ENCODE peak calls at places on chromosomes 1 and 21, in eight cellular contexts. F is fibroblast of mammary gland, Z is ovary, S is K562, L is lower lobe of right lung, G is AG10803, W is astrocyte of the cerebellum, N is uterus. R is an unnamed sample.

GRCh38 chr1:61432616-61433388 is 292.1 kb downstream of the TM2D1 start:
- DNase-seq in W (no peak), F (no peak), G (no peak), Z (no peak), N (no peak), S (no peak), L (no peak), R (no peak)

GRCh38 chr1:109823543-109824348 is 60.0 kb upstream of the EPS8L3 start:
- DNase-seq in Z (peak), S (peak), G (peak), W (no peak), F (peak), L (no peak), N (peak), R (no peak)

GRCh38 chr1:230844561-230844960 is 23.8 kb downstream of the C1orf198 start:
- DNase-seq in N (no peak), S (no peak), F (no peak), W (no peak), Z (no peak), G (no peak), L (no peak), R (no peak)

GRCh38 chr1:205633421-205633976 is 1.7 kb upstream of the ELK4 start:
- DNase-seq in S (no peak), W (no peak), Z (no peak), F (peak), L (no peak), G (peak), N (no peak), R (peak)

GRCh38 chr1:205961970-205962820 is 18.9 kb upstream of the SLC26A9 start:
- DNase-seq in Z (no peak), G (no peak), N (no peak), L (peak), W (no peak), F (no peak), S (no peak), R (no peak)

GRCh38 chr1:46520063-46520911 is 30.7 kb downstream of the DMBX1 start:
- DNase-seq in L (no peak), W (peak), S (peak), F (peak), N (no peak), Z (no peak), G (peak), R (peak)

GRCh38 chr1:165137551-165138316 is 218.8 kb downstream of the LMX1A start:
- DNase-seq in S (no peak), W (no peak), F (no peak), N (no peak), L (no peak), G (no peak), Z (no peak), R (no peak)

GRCh38 chr1:165490175-165490574 is 45.2 kb upstream of the RXRG start:
- DNase-seq in Z (no peak), S (no peak), F (no peak), L (no peak), N (no peak), G (no peak), W (no peak), R (no peak)

GRCh38 chr1:179588425-179589024 is 3.1 kb upstream of the TDRD5 start:
- DNase-seq in F (no peak), G (no peak), W (no peak), N (no peak), S (no peak), Z (no peak), L (no peak), R (no peak)

DNA sequence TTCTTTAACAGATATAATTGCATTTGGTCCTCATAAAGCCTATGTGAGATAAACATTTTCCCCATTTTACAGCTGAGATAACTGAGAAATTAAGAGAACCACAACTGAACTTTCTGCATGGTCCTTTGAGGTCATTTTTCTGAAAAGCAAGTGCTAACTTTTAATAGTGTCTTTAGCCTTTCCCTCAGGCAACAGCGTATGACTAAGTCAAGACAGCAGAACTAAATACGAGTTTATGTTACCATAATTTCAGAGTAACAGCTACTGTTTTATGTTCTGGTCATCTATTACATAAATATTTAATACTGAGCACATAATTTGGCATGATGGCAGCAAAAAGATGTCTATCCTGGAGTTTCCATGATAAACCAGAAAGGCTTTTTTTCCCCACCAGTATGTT is 95.6 kb downstream of the OLFML2B start:
- DNase-seq in G (no peak), Z (no peak), F (no peak), N (no peak), L (no peak), W (no peak), S (no peak), R (no peak)
- TF ChIP-seq CTCF in G (no peak), Z (no peak), F (no peak), N (no peak), L (no peak), W (no peak), S (no peak), R (no peak)

GRCh38 chr1:149845416-149845815 is 54.0 kb upstream of the BOLA1 start:
- DNase-seq in F (no peak), L (no peak), G (no peak), N (no peak), Z (no peak), S (no peak), W (no peak), R (no peak)
- H3K4me3 ChIP-seq in F (no peak), L (no peak), G (no peak), N (no peak), Z (no peak), S (peak), W (no peak), R (no peak)

GRCh38 chr21:44618909-44619308 is 7.0 kb downstream of the KRTAP10-8 start:
- DNase-seq in Z (no peak), G (no peak), L (no peak), S (no peak), N (no peak), W (no peak), F (no peak), R (no peak)

GRCh38 chr21:44617071-44617501 is 5.2 kb downstream of the KRTAP10-8 start:
- DNase-seq in N (no peak), F (no peak), W (no peak), Z (no peak), S (no peak), G (no peak), L (no peak), R (no peak)

GRCh38 chr21:44619886-44620285 is 7.0 kb upstream of the KRTAP10-9 start:
- DNase-seq in Z (no peak), G (no peak), S (no peak), L (no peak), F (no peak), W (no peak), N (no peak), R (no peak)

GRCh38 chr21:44616591-44616926 is 4.7 kb downstream of the KRTAP10-8 start:
- DNase-seq in L (no peak), Z (no peak), G (no peak), N (no peak), S (no peak), F (no peak), W (no peak), R (no peak)

GRCh38 chr21:44618504-44618903 is 6.6 kb downstream of the KRTAP10-8 start:
- DNase-seq in N (no peak), S (no peak), L (peak), Z (no peak), G (peak), W (no peak), F (no peak), R (no peak)
- TF ChIP-seq CTCF in N (no peak), S (no peak), L (peak), Z (no peak), G (peak), W (no peak), F (no peak), R (peak)

GRCh38 chr1:68904472-68904871 is 407.6 kb upstream of the DEPDC1 start:
- DNase-seq in W (no peak), S (no peak), L (no peak), Z (no peak), F (peak), N (no peak), G (no peak), R (no peak)
- H3K4me3 ChIP-seq in W (no peak), S (no peak), L (no peak), Z (no peak), F (no peak), N (no peak), G (no peak), R (no peak)

GRCh38 chr21:35437941-35438340 is 388.8 kb upstream of the RUNX1 start:
- DNase-seq in F (no peak), L (no peak), N (no peak), S (no peak), G (no peak), W (no peak), Z (no peak), R (no peak)

GRCh38 chr21:35438643-35439404 is 389.7 kb upstream of the RUNX1 start:
- DNase-seq in S (no peak), F (no peak), L (no peak), Z (no peak), G (no peak), N (no peak), W (no peak), R (no peak)

GRCh38 chr21:35441868-35442582 is 392.9 kb upstream of the RUNX1 start:
- DNase-seq in S (no peak), L (no peak), N (no peak), Z (no peak), W (no peak), F (no peak), G (no peak), R (no peak)

GRCh38 chr21:35436899-35437298 is 387.8 kb upstream of the RUNX1 start:
- DNase-seq in Z (no peak), S (peak), G (no peak), W (no peak), N (no peak), F (no peak), L (no peak), R (no peak)
- TF ChIP-seq CTCF in Z (no peak), S (peak), G (no peak), W (no peak), N (no peak), F (no peak), L (no peak), R (peak)

GRCh38 chr1:7208647-7209180 is 423.5 kb downstream of the CAMTA1 start:
- DNase-seq in F (no peak), S (no peak), G (no peak), W (no peak), Z (no peak), L (no peak), N (no peak), R (no peak)

GRCh38 chr1:7209340-7209739 is 424.1 kb downstream of the CAMTA1 start:
- DNase-seq in N (no peak), W (no peak), F (no peak), L (no peak), Z (no peak), G (no peak), S (no peak), R (no peak)

DNA sequence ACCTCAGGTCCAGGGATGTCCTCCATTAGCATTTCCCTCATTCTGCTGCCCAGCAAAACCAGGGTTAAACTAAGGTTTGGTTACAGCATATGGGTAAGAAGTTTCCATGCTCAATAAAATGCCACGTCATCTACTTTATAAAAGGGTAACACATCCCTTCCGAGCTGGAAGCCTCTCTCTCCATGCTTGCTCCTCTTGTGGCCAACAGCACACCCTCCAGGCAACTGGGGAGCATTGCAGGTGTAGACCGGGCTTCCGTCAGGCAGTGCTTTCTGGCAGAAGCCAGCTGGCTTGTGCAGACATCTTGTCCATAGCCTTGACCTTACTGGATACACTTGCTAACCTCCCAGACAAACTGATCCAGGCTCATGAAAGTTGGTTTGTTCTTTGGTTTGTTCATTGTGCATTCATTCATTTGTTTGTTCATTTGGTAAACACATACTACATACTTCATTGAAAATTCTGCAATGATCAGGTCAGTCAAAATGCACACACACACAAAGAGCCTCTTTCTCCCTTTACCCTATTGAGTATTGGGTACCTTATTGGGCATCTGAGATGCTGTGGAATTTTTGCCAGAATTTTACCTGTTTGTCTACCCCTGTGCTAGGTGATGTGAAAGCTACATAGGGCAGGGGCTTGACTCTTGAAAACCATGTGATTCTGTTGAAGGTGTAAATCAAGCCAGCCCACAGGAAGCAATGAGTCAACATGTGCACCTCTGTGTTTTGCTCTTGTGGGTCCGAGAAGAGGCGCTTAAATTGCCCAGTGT is 422.8 kb downstream of the CAMTA1 start:
- DNase-seq in F (peak), N (no peak), S (peak), W (peak), L (no peak), Z (no peak), G (peak), R (peak)
- H3K4me3 ChIP-seq in F (no peak), N (no peak), S (no peak), W (no peak), L (no peak), Z (no peak), G (no peak), R (no peak)

GRCh38 chr1:47976267-47976666 is 20.9 kb downstream of the TRABD2B start:
- DNase-seq in N (no peak), F (no peak), Z (no peak), G (no peak), S (no peak), L (no peak), W (no peak), R (no peak)

GRCh38 chr1:47971385-47971784 is 25.8 kb downstream of the TRABD2B start:
- DNase-seq in F (no peak), L (no peak), W (no peak), S (no peak), Z (no peak), N (no peak), G (no peak), R (no peak)

GRCh38 chr1:47970882-47971281 is 26.3 kb downstream of the TRABD2B start:
- DNase-seq in G (no peak), L (no peak), W (no peak), Z (no peak), S (no peak), N (no peak), F (no peak), R (no peak)

GRCh38 chr1:47975302-47975921 is 21.8 kb downstream of the TRABD2B start:
- DNase-seq in F (no peak), S (no peak), L (no peak), Z (no peak), N (no peak), W (no peak), G (no peak), R (no peak)

DNA sequence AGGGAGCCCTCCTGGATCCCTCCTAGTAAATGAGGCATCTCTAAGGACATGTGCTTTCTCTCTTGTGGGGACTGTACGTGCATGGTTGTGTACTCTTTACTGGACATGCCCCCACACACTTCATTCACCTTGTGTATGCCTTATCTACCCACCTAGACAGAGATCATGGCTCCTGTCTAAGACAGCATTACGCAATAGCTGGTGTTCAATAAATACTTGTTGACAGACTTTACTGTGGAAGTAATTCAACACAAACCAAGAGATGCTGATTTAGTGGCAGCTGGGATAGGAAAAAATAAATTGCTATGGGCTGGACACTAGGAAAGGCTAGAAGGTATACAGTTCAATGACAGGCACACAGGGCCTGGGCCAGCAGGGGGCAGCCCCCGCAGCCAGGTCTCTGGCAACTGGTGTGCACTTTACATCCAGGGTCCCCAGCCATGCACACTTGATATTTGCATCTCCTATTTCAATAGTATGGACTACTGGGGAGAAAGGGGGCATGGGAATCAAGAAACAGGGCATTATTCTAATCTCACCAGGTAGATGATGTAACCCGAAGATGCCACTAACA is 24.2 kb downstream of the TRABD2B start:
- DNase-seq in W (no peak), L (no peak), N (no peak), Z (no peak), F (no peak), G (no peak), S (peak), R (no peak)
- TF ChIP-seq CTCF in W (peak), L (peak), N (no peak), Z (no peak), F (peak), G (peak), S (peak), R (peak)

GRCh38 chr1:235883261-235883927 is 16.7 kb upstream of the LYST start:
- DNase-seq in G (peak), L (peak), F (peak), S (no peak), N (peak), W (peak), Z (peak), R (peak)

GRCh38 chr1:235885654-235886238 is 19.0 kb upstream of the LYST start:
- DNase-seq in N (no peak), L (no peak), W (no peak), G (no peak), F (no peak), Z (no peak), S (no peak), R (no peak)

GRCh38 chr1:235878082-235878781 is 11.5 kb upstream of the LYST start:
- DNase-seq in W (no peak), G (no peak), Z (no peak), L (no peak), N (no peak), F (no peak), S (no peak), R (no peak)

GRCh38 chr1:235881930-235882700 is 15.4 kb upstream of the LYST start:
- DNase-seq in W (no peak), F (no peak), N (no peak), S (no peak), G (no peak), L (no peak), Z (no peak), R (no peak)

DNA sequence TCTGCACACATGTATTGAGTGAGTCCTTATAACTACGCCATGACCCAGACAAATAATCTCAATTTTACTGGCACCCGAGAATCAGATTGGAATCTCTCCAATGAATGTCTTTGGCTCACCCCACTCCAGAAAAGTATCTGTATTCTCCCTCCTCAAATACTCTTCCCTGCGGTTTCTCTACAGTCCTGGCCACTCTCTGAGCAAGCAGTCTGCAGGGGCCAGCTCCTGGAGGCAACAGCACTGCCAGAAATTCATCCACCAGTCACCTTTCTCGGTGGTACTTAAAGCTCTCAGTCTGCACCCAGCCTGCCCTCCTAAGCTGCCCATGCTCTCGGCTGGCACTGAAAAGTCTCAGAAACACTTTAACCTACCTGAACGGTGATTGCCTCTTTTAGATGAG is 16.1 kb upstream of the LYST start:
- DNase-seq in F (peak), W (no peak), G (peak), S (no peak), L (no peak), N (no peak), Z (no peak), R (no peak)
- H3K4me3 ChIP-seq in F (peak), W (peak), G (peak), S (no peak), L (peak), N (no peak), Z (no peak), R (no peak)